ENCODE peak calls at places on chromosomes 3 and 15, in six cellular contexts. One of them, this sample, is unnamed.
A peak's percentile ranks its signal among the peaks of the same experiment; 100 is the strongest.

GRCh38 chr15:65870889-65871533 is 1.7 kb downstream of the RAB11A start:
- DNase-seq in H1: no peak
- DNase-seq in K562: peak; percentile 34
- DNase-seq in GM12878: no peak
- DNase-seq in SK-N-SH: peak; percentile 38
- DNase-seq in HCT116: no peak
- DNase-seq in this sample: peak; percentile 22

GRCh38 chr3:129316121-129317013 is 37.7 kb downstream of the HMCES start:
- DNase-seq in K562: peak; percentile 74
- DNase-seq in H1: no peak
- DNase-seq in GM12878: no peak
- DNase-seq in SK-N-SH: peak; percentile 94
- DNase-seq in HCT116: peak; percentile 64
- DNase-seq in this sample: peak; percentile 90

GRCh38 chr3:33920511-33920910 is 122.1 kb downstream of the PDCD6IP start:
- DNase-seq in K562: no peak
- DNase-seq in SK-N-SH: no peak
- DNase-seq in H1: no peak
- DNase-seq in GM12878: no peak
- DNase-seq in HCT116: no peak
- DNase-seq in this sample: no peak

GRCh38 chr3:128878556-128879124 is 780 bp upstream of the ACAD9 start:
- DNase-seq in HCT116: no peak
- DNase-seq in K562: no peak
- DNase-seq in SK-N-SH: peak; percentile 44
- DNase-seq in H1: no peak
- DNase-seq in GM12878: peak; percentile 8
- DNase-seq in this sample: no peak

GRCh38 chr15:70795311-70795665 is 31.9 kb upstream of the UACA start:
- DNase-seq in HCT116: peak; percentile 54
- DNase-seq in SK-N-SH: no peak
- DNase-seq in K562: no peak
- DNase-seq in GM12878: no peak
- DNase-seq in H1: no peak
- DNase-seq in this sample: no peak

GRCh38 chr3:108234387-108234957 is 12.2 kb upstream of the IFT57 start:
- DNase-seq in SK-N-SH: peak; percentile 39
- DNase-seq in K562: no peak
- DNase-seq in GM12878: no peak
- DNase-seq in HCT116: no peak
- DNase-seq in H1: no peak
- DNase-seq in this sample: no peak

GRCh38 chr3:56547486-56547885 is 9.5 kb upstream of the CCDC66 start:
- DNase-seq in HCT116: peak; percentile 8
- DNase-seq in H1: no peak
- DNase-seq in GM12878: no peak
- DNase-seq in K562: no peak
- DNase-seq in SK-N-SH: peak; percentile 29
- DNase-seq in this sample: peak; percentile 22

GRCh38 chr3:156449712-156450574 is 105.0 kb downstream of the SSR3 start:
- DNase-seq in GM12878: no peak
- DNase-seq in HCT116: peak; percentile 37
- DNase-seq in H1: no peak
- DNase-seq in K562: peak; percentile 45
- DNase-seq in SK-N-SH: peak; percentile 42
- DNase-seq in this sample: peak; percentile 39

GRCh38 chr3:187448674-187449073 is 80.5 kb downstream of the RTP4 start:
- DNase-seq in H1: no peak
- DNase-seq in K562: no peak
- DNase-seq in GM12878: no peak
- DNase-seq in SK-N-SH: no peak
- DNase-seq in HCT116: no peak
- DNase-seq in this sample: no peak

GRCh38 chr15:67967871-67968423 is 86.2 kb upstream of the PIAS1 start:
- DNase-seq in HCT116: no peak
- DNase-seq in SK-N-SH: peak; percentile 81
- DNase-seq in H1: no peak
- DNase-seq in K562: peak; percentile 71
- DNase-seq in GM12878: no peak
- DNase-seq in this sample: no peak

GRCh38 chr3:33490641-33491241 is 50.5 kb upstream of the UBP1 start:
- DNase-seq in SK-N-SH: no peak
- DNase-seq in HCT116: no peak
- DNase-seq in H1: no peak
- DNase-seq in K562: no peak
- DNase-seq in GM12878: no peak
- DNase-seq in this sample: no peak

GRCh38 chr15:34070003-34070402 is 31.0 kb upstream of the AVEN start:
- DNase-seq in SK-N-SH: no peak
- DNase-seq in K562: no peak
- DNase-seq in GM12878: no peak
- DNase-seq in H1: no peak
- DNase-seq in HCT116: no peak
- DNase-seq in this sample: no peak

GRCh38 chr3:61626484-61626883 is 65.1 kb downstream of the PTPRG start:
- DNase-seq in HCT116: no peak
- DNase-seq in K562: no peak
- DNase-seq in H1: no peak
- DNase-seq in GM12878: no peak
- DNase-seq in SK-N-SH: no peak
- DNase-seq in this sample: no peak

GRCh38 chr15:66476535-66476934 is 21.0 kb downstream of the SNAPC5 start:
- DNase-seq in SK-N-SH: no peak
- DNase-seq in GM12878: no peak
- DNase-seq in HCT116: no peak
- DNase-seq in H1: no peak
- DNase-seq in K562: no peak
- DNase-seq in this sample: no peak

GRCh38 chr3:58122936-58123700 is 87.7 kb downstream of the DNASE1L3 start:
- DNase-seq in GM12878: no peak
- DNase-seq in HCT116: no peak
- DNase-seq in K562: no peak
- DNase-seq in SK-N-SH: no peak
- DNase-seq in H1: no peak
- DNase-seq in this sample: no peak

GRCh38 chr3:15498461-15499214 is 22.9 kb downstream of the COLQ start:
- DNase-seq in H1: no peak
- DNase-seq in GM12878: no peak
- DNase-seq in K562: no peak
- DNase-seq in SK-N-SH: peak; percentile 74
- DNase-seq in HCT116: no peak
- DNase-seq in this sample: no peak

GRCh38 chr3:49357466-49358216 is 512 bp downstream of the GPX1 start:
- DNase-seq in H1: no peak
- DNase-seq in SK-N-SH: peak; percentile 61
- DNase-seq in K562: no peak
- DNase-seq in HCT116: no peak
- DNase-seq in GM12878: no peak
- DNase-seq in this sample: no peak

GRCh38 chr15:64792282-64792681 is 16.9 kb upstream of the RBPMS2 start:
- DNase-seq in GM12878: no peak
- DNase-seq in HCT116: no peak
- DNase-seq in SK-N-SH: no peak
- DNase-seq in K562: no peak
- DNase-seq in H1: no peak
- DNase-seq in this sample: no peak

GRCh38 chr15:99931703-99932603 is 198.7 kb upstream of the LYSMD4 start:
- DNase-seq in K562: no peak
- DNase-seq in SK-N-SH: no peak
- DNase-seq in H1: no peak
- DNase-seq in HCT116: no peak
- DNase-seq in GM12878: no peak
- DNase-seq in this sample: no peak

GRCh38 chr15:100115711-100116090 is 226.1 kb downstream of the ADAMTS17 start:
- DNase-seq in H1: no peak
- DNase-seq in HCT116: no peak
- DNase-seq in K562: no peak
- DNase-seq in SK-N-SH: no peak
- DNase-seq in GM12878: no peak
- DNase-seq in this sample: no peak

GRCh38 chr3:78880588-78881461 is 887.0 kb downstream of the ROBO1 start:
- DNase-seq in SK-N-SH: no peak
- DNase-seq in H1: no peak
- DNase-seq in GM12878: no peak
- DNase-seq in K562: no peak
- DNase-seq in HCT116: no peak
- DNase-seq in this sample: no peak

GRCh38 chr3:106140471-106140870 is 271.7 kb upstream of the CBLB start:
- DNase-seq in K562: no peak
- DNase-seq in H1: no peak
- DNase-seq in SK-N-SH: no peak
- DNase-seq in HCT116: no peak
- DNase-seq in GM12878: no peak
- DNase-seq in this sample: no peak

GRCh38 chr3:106139834-106140233 is 271.0 kb upstream of the CBLB start:
- DNase-seq in GM12878: no peak
- DNase-seq in HCT116: no peak
- DNase-seq in SK-N-SH: no peak
- DNase-seq in H1: no peak
- DNase-seq in K562: no peak
- DNase-seq in this sample: no peak

GRCh38 chr3:106144051-106144450 is 275.2 kb upstream of the CBLB start:
- DNase-seq in K562: no peak
- DNase-seq in SK-N-SH: no peak
- DNase-seq in GM12878: no peak
- DNase-seq in HCT116: no peak
- DNase-seq in H1: no peak
- DNase-seq in this sample: peak; percentile 30
- TF ChIP-seq JUND in K562: no peak
- TF ChIP-seq JUND in SK-N-SH: no peak
- TF ChIP-seq JUND in GM12878: no peak
- TF ChIP-seq JUND in HCT116: no peak
- TF ChIP-seq JUND in H1: no peak
- TF ChIP-seq JUND in this sample: no peak

DNA sequence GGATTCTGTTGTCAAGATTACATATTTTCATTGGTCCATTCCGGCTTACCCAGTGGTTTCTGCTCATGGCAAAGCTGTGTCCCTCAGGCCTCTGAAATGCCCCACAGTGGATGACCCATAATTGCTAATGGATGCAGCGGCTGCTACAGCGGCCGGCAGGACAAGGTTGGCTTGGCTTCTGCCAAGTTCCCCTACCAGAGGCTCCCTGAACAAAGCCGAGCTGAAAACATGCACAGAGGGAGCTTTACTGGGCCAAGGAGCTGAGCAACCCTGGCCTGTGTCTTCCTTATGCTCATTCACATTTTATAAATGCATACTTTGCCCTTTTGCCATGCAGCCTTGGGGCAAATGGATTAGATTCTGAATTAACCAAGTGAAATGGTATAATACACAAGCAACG is 150.5 kb downstream of the NTRK3 start:
- DNase-seq in GM12878: no peak
- DNase-seq in K562: no peak
- DNase-seq in H1: no peak
- DNase-seq in HCT116: no peak
- DNase-seq in SK-N-SH: no peak
- DNase-seq in this sample: no peak
- TF ChIP-seq JUND in GM12878: no peak
- TF ChIP-seq JUND in K562: no peak
- TF ChIP-seq JUND in H1: no peak
- TF ChIP-seq JUND in HCT116: no peak
- TF ChIP-seq JUND in SK-N-SH: no peak
- TF ChIP-seq JUND in this sample: no peak

GRCh38 chr3:181723568-181724431 is 12.1 kb downstream of the SOX2 start:
- DNase-seq in H1: no peak
- DNase-seq in HCT116: no peak
- DNase-seq in K562: no peak
- DNase-seq in GM12878: no peak
- DNase-seq in SK-N-SH: no peak
- DNase-seq in this sample: no peak

GRCh38 chr3:181726351-181727121 is 14.8 kb downstream of the SOX2 start:
- DNase-seq in SK-N-SH: no peak
- DNase-seq in H1: no peak
- DNase-seq in HCT116: no peak
- DNase-seq in GM12878: no peak
- DNase-seq in K562: no peak
- DNase-seq in this sample: no peak

GRCh38 chr3:181724432-181724740 is 12.7 kb downstream of the SOX2 start:
- DNase-seq in SK-N-SH: no peak
- DNase-seq in GM12878: no peak
- DNase-seq in HCT116: no peak
- DNase-seq in K562: no peak
- DNase-seq in H1: no peak
- DNase-seq in this sample: no peak

GRCh38 chr3:181725830-181726229 is 14.1 kb downstream of the SOX2 start:
- DNase-seq in GM12878: no peak
- DNase-seq in H1: no peak
- DNase-seq in SK-N-SH: no peak
- DNase-seq in K562: no peak
- DNase-seq in HCT116: no peak
- DNase-seq in this sample: no peak

GRCh38 chr3:181725033-181725775 is 13.5 kb downstream of the SOX2 start:
- DNase-seq in HCT116: no peak
- DNase-seq in SK-N-SH: no peak
- DNase-seq in GM12878: no peak
- DNase-seq in K562: no peak
- DNase-seq in H1: no peak
- DNase-seq in this sample: no peak
- TF ChIP-seq JUND in HCT116: no peak
- TF ChIP-seq JUND in SK-N-SH: no peak
- TF ChIP-seq JUND in GM12878: no peak
- TF ChIP-seq JUND in K562: no peak
- TF ChIP-seq JUND in H1: no peak
- TF ChIP-seq JUND in this sample: no peak

GRCh38 chr3:42066516-42067181 is 24.5 kb upstream of the TRAK1 start:
- DNase-seq in H1: no peak
- DNase-seq in K562: no peak
- DNase-seq in HCT116: no peak
- DNase-seq in GM12878: no peak
- DNase-seq in SK-N-SH: peak; percentile 46
- DNase-seq in this sample: no peak

GRCh38 chr3:42061711-42062408 is 29.3 kb upstream of the TRAK1 start:
- DNase-seq in H1: no peak
- DNase-seq in GM12878: no peak
- DNase-seq in K562: no peak
- DNase-seq in SK-N-SH: no peak
- DNase-seq in HCT116: peak; percentile 68
- DNase-seq in this sample: no peak

GRCh38 chr3:42067324-42067723 is 23.8 kb upstream of the TRAK1 start:
- DNase-seq in H1: no peak
- DNase-seq in GM12878: peak; percentile 86
- DNase-seq in SK-N-SH: no peak
- DNase-seq in K562: no peak
- DNase-seq in HCT116: no peak
- DNase-seq in this sample: no peak

GRCh38 chr3:42061042-42061710 is 30.0 kb upstream of the TRAK1 start:
- DNase-seq in H1: no peak
- DNase-seq in K562: no peak
- DNase-seq in GM12878: no peak
- DNase-seq in HCT116: no peak
- DNase-seq in SK-N-SH: no peak
- DNase-seq in this sample: no peak

DNA sequence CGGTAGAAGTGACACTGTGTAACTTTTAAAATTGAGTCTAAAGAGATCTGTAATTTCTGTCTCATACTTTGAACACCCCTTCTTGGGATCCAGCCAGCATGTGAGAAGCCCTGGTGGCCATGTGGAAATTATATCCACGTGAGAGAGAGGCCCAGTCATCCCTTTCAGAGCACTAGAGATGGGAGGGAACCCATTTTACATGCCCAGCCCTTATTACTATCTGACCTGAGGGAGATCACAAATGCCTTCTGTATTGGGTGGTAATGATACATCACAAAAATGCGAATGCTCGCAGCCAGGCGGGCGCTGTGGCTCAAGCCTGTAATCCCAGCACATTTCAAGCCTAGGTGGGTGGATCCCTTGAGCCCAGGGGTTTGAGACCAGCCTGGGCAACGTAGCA is 27.3 kb upstream of the TRAK1 start:
- DNase-seq in HCT116: no peak
- DNase-seq in K562: no peak
- DNase-seq in SK-N-SH: peak; percentile 51
- DNase-seq in GM12878: no peak
- DNase-seq in H1: no peak
- DNase-seq in this sample: no peak
- TF ChIP-seq JUND in HCT116: no peak
- TF ChIP-seq JUND in K562: no peak
- TF ChIP-seq JUND in SK-N-SH: no peak
- TF ChIP-seq JUND in GM12878: no peak
- TF ChIP-seq JUND in H1: no peak
- TF ChIP-seq JUND in this sample: no peak

This sample was measured in T47D.